ENCODE peak calls at places on chromosomes 1 and 21, in four cellular contexts. One of them, this sample, is unnamed.

GRCh38 chr1:159250817-159251216 is 46.1 kb downstream of the ACKR1 start:
- DNase-seq in fibroblast of lung: no peak
- DNase-seq in RWPE2: no peak
- DNase-seq in CD4-positive, alpha-beta memory T cell: no peak
- DNase-seq in this sample: no peak

GRCh38 chr1:153790996-153791855 is 16.0 kb downstream of the SLC27A3 start:
- DNase-seq in fibroblast of lung: peak
- DNase-seq in CD4-positive, alpha-beta memory T cell: no peak
- DNase-seq in RWPE2: no peak
- DNase-seq in this sample: no peak

GRCh38 chr1:226542623-226543103 is 5.9 kb upstream of the STUM start:
- DNase-seq in CD4-positive, alpha-beta memory T cell: no peak
- DNase-seq in fibroblast of lung: no peak
- DNase-seq in RWPE2: no peak
- DNase-seq in this sample: no peak

GRCh38 chr1:209567788-209568187 is 15.7 kb upstream of the CAMK1G start:
- DNase-seq in RWPE2: peak
- DNase-seq in CD4-positive, alpha-beta memory T cell: no peak
- DNase-seq in fibroblast of lung: peak
- DNase-seq in this sample: no peak

GRCh38 chr1:242870944-242871343 is 346.4 kb upstream of the PLD5 start:
- DNase-seq in CD4-positive, alpha-beta memory T cell: no peak
- DNase-seq in RWPE2: no peak
- DNase-seq in fibroblast of lung: no peak
- DNase-seq in this sample: no peak

GRCh38 chr1:27300341-27301051 is 21.5 kb upstream of the TMEM222 start:
- DNase-seq in fibroblast of lung: peak
- DNase-seq in CD4-positive, alpha-beta memory T cell: peak
- DNase-seq in RWPE2: peak
- DNase-seq in this sample: peak

GRCh38 chr1:47710075-47711071 is 272.5 kb downstream of the FOXD2 start:
- DNase-seq in RWPE2: no peak
- DNase-seq in CD4-positive, alpha-beta memory T cell: peak
- DNase-seq in fibroblast of lung: peak
- DNase-seq in this sample: peak

GRCh38 chr21:37914211-37914900 is 1.9 kb downstream of the KCNJ6 start:
- DNase-seq in CD4-positive, alpha-beta memory T cell: no peak
- DNase-seq in fibroblast of lung: peak
- DNase-seq in RWPE2: no peak
- DNase-seq in this sample: no peak

GRCh38 chr1:47389735-47390134 is 26.4 kb upstream of the FOXE3 start:
- DNase-seq in RWPE2: no peak
- DNase-seq in CD4-positive, alpha-beta memory T cell: no peak
- DNase-seq in fibroblast of lung: no peak
- DNase-seq in this sample: no peak

GRCh38 chr1:153488731-153489130 is 28.3 kb upstream of the S100A7 start:
- DNase-seq in fibroblast of lung: peak
- DNase-seq in CD4-positive, alpha-beta memory T cell: no peak
- DNase-seq in RWPE2: no peak
- DNase-seq in this sample: no peak

GRCh38 chr1:29333008-29333407 is 96.7 kb downstream of the PTPRU start:
- DNase-seq in fibroblast of lung: no peak
- DNase-seq in RWPE2: no peak
- DNase-seq in CD4-positive, alpha-beta memory T cell: no peak
- DNase-seq in this sample: no peak

GRCh38 chr1:239763850-239764249 is 327.8 kb upstream of the FMN2 start:
- DNase-seq in fibroblast of lung: no peak
- DNase-seq in RWPE2: no peak
- DNase-seq in CD4-positive, alpha-beta memory T cell: no peak
- DNase-seq in this sample: no peak

GRCh38 chr1:183954496-183954895 is 83.0 kb downstream of the COLGALT2 start:
- DNase-seq in CD4-positive, alpha-beta memory T cell: no peak
- DNase-seq in fibroblast of lung: no peak
- DNase-seq in RWPE2: no peak
- DNase-seq in this sample: no peak

GRCh38 chr1:222233441-222234180 is 314.3 kb downstream of the HHIPL2 start:
- DNase-seq in RWPE2: no peak
- DNase-seq in CD4-positive, alpha-beta memory T cell: no peak
- DNase-seq in fibroblast of lung: peak
- DNase-seq in this sample: no peak

GRCh38 chr1:178438432-178438831 is 58.3 kb downstream of the CLEC20A start:
- DNase-seq in CD4-positive, alpha-beta memory T cell: no peak
- DNase-seq in RWPE2: no peak
- DNase-seq in fibroblast of lung: peak
- DNase-seq in this sample: no peak

GRCh38 chr1:150619576-150620509 is 9.6 kb downstream of the ENSA start:
- DNase-seq in CD4-positive, alpha-beta memory T cell: no peak
- DNase-seq in fibroblast of lung: peak
- DNase-seq in RWPE2: no peak
- DNase-seq in this sample: no peak

GRCh38 chr1:151133339-151133761 is 13.1 kb downstream of the SEMA6C start:
- DNase-seq in CD4-positive, alpha-beta memory T cell: no peak
- DNase-seq in fibroblast of lung: no peak
- DNase-seq in RWPE2: no peak
- DNase-seq in this sample: no peak

GRCh38 chr21:21163904-21164303 is 165.7 kb downstream of the NCAM2 start:
- DNase-seq in CD4-positive, alpha-beta memory T cell: peak
- DNase-seq in RWPE2: no peak
- DNase-seq in fibroblast of lung: peak
- DNase-seq in this sample: no peak

GRCh38 chr1:6958407-6958806 is 173.2 kb downstream of the CAMTA1 start:
- DNase-seq in RWPE2: no peak
- DNase-seq in fibroblast of lung: no peak
- DNase-seq in CD4-positive, alpha-beta memory T cell: no peak
- DNase-seq in this sample: no peak

GRCh38 chr1:6329392-6329791 is 64.2 kb downstream of the ACOT7 start:
- DNase-seq in CD4-positive, alpha-beta memory T cell: no peak
- DNase-seq in fibroblast of lung: peak
- DNase-seq in RWPE2: no peak
- DNase-seq in this sample: no peak

GRCh38 chr1:107706181-107706580 is 258.8 kb downstream of the VAV3 start:
- DNase-seq in CD4-positive, alpha-beta memory T cell: no peak
- DNase-seq in RWPE2: no peak
- DNase-seq in fibroblast of lung: no peak
- DNase-seq in this sample: no peak

GRCh38 chr1:183719976-183720497 is 66.9 kb upstream of the APOBEC4 start:
- DNase-seq in fibroblast of lung: no peak
- DNase-seq in CD4-positive, alpha-beta memory T cell: no peak
- DNase-seq in RWPE2: no peak
- DNase-seq in this sample: no peak

GRCh38 chr1:154840557-154841176 is 29.4 kb downstream of the KCNN3 start:
- DNase-seq in fibroblast of lung: peak
- DNase-seq in CD4-positive, alpha-beta memory T cell: no peak
- DNase-seq in RWPE2: no peak
- DNase-seq in this sample: no peak

GRCh38 chr1:42260376-42261078 is 74.5 kb downstream of the FOXJ3 start:
- DNase-seq in CD4-positive, alpha-beta memory T cell: no peak
- DNase-seq in RWPE2: no peak
- DNase-seq in fibroblast of lung: no peak
- DNase-seq in this sample: no peak

GRCh38 chr21:32136546-32136945 is 142.3 kb downstream of the MIS18A start:
- DNase-seq in fibroblast of lung: no peak
- DNase-seq in RWPE2: no peak
- DNase-seq in CD4-positive, alpha-beta memory T cell: no peak
- DNase-seq in this sample: no peak

DNA sequence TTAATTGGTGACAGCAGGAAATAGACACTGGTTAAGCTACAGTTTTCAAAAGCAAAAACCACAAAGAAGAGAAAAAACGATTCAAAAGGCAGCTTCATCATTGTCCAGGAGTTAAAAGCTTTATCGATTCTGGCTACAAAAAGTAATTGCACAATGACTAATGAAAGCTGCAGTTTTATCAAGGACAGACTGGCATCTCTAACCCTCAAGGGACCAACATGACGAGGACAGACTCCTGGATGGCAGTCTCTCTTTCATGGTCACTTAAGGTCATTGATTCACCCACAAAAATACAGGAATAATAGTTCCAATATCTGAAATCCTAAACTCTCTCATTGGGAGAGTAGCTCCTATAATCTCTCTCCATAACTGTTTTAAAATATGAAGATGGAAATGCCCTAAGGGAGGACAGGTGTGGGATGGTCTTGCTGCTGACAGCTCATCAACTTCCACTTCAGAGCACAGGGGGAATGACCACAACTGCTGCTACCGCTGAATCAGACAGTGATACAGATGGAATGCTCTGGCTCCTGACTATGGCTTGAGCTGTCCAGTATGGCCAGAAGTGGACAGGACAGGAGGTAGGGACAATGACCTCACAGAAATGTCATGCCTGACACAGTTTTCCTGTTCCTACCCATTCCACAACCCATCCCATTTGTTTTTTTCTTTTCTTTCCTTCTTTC is 17.4 kb upstream of the CPLANE2 start:
- DNase-seq in CD4-positive, alpha-beta memory T cell: no peak
- DNase-seq in RWPE2: no peak
- DNase-seq in fibroblast of lung: peak
- DNase-seq in this sample: no peak
- H3K27ac ChIP-seq in CD4-positive, alpha-beta memory T cell: no peak
- H3K27ac ChIP-seq in RWPE2: no peak
- H3K27ac ChIP-seq in fibroblast of lung: no peak
- H3K27ac ChIP-seq in this sample: no peak

GRCh38 chr1:2587860-2588571 is 1.4 kb downstream of the PRXL2B start:
- DNase-seq in CD4-positive, alpha-beta memory T cell: no peak
- DNase-seq in RWPE2: no peak
- DNase-seq in fibroblast of lung: no peak
- DNase-seq in this sample: no peak
- H3K4me3 ChIP-seq in CD4-positive, alpha-beta memory T cell: peak
- H3K4me3 ChIP-seq in RWPE2: no peak
- H3K4me3 ChIP-seq in fibroblast of lung: peak
- H3K4me3 ChIP-seq in this sample: peak

GRCh38 chr1:115139381-115139780 is 50.1 kb upstream of the TSPAN2 start:
- DNase-seq in CD4-positive, alpha-beta memory T cell: no peak
- DNase-seq in fibroblast of lung: no peak
- DNase-seq in RWPE2: no peak
- DNase-seq in this sample: no peak
- H3K27ac ChIP-seq in CD4-positive, alpha-beta memory T cell: no peak
- H3K27ac ChIP-seq in fibroblast of lung: peak
- H3K27ac ChIP-seq in RWPE2: no peak
- H3K27ac ChIP-seq in this sample: no peak

GRCh38 chr1:54645806-54646676 is 4.5 kb downstream of the MROH7 start:
- DNase-seq in fibroblast of lung: no peak
- DNase-seq in RWPE2: no peak
- DNase-seq in CD4-positive, alpha-beta memory T cell: no peak
- DNase-seq in this sample: no peak
- H3K4me3 ChIP-seq in fibroblast of lung: no peak
- H3K4me3 ChIP-seq in RWPE2: no peak
- H3K4me3 ChIP-seq in CD4-positive, alpha-beta memory T cell: no peak
- H3K4me3 ChIP-seq in this sample: no peak

GRCh38 chr21:45290948-45291612 is 3.4 kb upstream of the POFUT2 start:
- DNase-seq in RWPE2: no peak
- DNase-seq in CD4-positive, alpha-beta memory T cell: no peak
- DNase-seq in fibroblast of lung: peak
- DNase-seq in this sample: no peak

GRCh38 chr21:45293214-45293725 is 5.6 kb upstream of the POFUT2 start:
- DNase-seq in CD4-positive, alpha-beta memory T cell: no peak
- DNase-seq in RWPE2: no peak
- DNase-seq in fibroblast of lung: no peak
- DNase-seq in this sample: no peak

GRCh38 chr21:45289655-45290515 is 2.2 kb upstream of the POFUT2 start:
- DNase-seq in CD4-positive, alpha-beta memory T cell: no peak
- DNase-seq in fibroblast of lung: peak
- DNase-seq in RWPE2: peak
- DNase-seq in this sample: no peak

GRCh38 chr21:45292399-45293213 is 4.9 kb upstream of the POFUT2 start:
- DNase-seq in RWPE2: peak
- DNase-seq in CD4-positive, alpha-beta memory T cell: peak
- DNase-seq in fibroblast of lung: peak
- DNase-seq in this sample: peak

DNA sequence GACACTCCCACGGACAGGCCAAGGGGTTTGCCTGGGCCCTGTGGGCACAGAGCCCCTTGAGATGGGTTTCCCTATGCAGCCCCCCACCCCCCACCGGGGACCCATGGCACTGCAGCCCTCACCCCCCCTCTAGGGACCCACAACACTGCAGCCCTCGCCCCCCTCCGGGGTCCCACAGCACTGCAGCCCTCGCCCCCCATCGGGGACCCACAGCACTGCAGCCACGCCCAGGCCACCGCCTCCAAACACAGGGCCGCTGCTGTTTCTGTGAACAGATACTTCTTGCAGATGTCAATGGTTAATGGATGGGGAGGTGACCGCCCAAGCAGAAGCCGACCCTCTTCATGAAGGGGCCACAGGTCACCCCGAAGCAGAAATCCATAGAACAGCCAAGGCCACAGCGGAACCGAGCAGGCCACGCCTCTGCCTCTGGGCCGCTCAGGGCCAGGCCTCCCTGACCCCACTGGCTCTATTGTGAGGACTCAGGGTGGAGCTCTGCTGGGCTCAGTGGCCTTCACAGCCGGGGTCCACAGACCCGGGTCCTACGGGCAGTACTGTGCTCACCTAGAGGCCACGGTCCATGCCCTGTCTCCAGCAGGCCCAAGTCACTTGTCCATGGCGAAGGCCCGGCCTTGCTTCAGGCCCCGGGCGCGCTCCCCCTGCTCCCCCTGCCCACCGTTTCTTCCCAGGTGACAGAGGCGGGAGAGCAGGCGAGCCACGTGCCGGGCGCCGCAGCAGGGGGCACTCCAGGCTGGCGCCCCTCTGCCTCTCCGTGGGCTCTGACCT is 4.1 kb upstream of the POFUT2 start:
- DNase-seq in CD4-positive, alpha-beta memory T cell: no peak
- DNase-seq in fibroblast of lung: no peak
- DNase-seq in RWPE2: peak
- DNase-seq in this sample: no peak
- H3K27ac ChIP-seq in CD4-positive, alpha-beta memory T cell: no peak
- H3K27ac ChIP-seq in fibroblast of lung: peak
- H3K27ac ChIP-seq in RWPE2: no peak
- H3K27ac ChIP-seq in this sample: peak

GRCh38 chr1:236605030-236605806 is 902 bp upstream of the HEATR1 start:
- DNase-seq in fibroblast of lung: no peak
- DNase-seq in RWPE2: no peak
- DNase-seq in CD4-positive, alpha-beta memory T cell: no peak
- DNase-seq in this sample: no peak
- H3K4me3 ChIP-seq in fibroblast of lung: peak
- H3K4me3 ChIP-seq in RWPE2: peak
- H3K4me3 ChIP-seq in CD4-positive, alpha-beta memory T cell: peak
- H3K4me3 ChIP-seq in this sample: peak

GRCh38 chr1:25818569-25818968 is 1.2 kb upstream of the MTFR1L start:
- DNase-seq in fibroblast of lung: no peak
- DNase-seq in RWPE2: no peak
- DNase-seq in CD4-positive, alpha-beta memory T cell: no peak
- DNase-seq in this sample: no peak
- H3K27ac ChIP-seq in fibroblast of lung: no peak
- H3K27ac ChIP-seq in RWPE2: peak
- H3K27ac ChIP-seq in CD4-positive, alpha-beta memory T cell: no peak
- H3K27ac ChIP-seq in this sample: peak

GRCh38 chr21:41845310-41846032 is 33.7 kb downstream of the PRDM15 start:
- DNase-seq in RWPE2: no peak
- DNase-seq in fibroblast of lung: peak
- DNase-seq in CD4-positive, alpha-beta memory T cell: no peak
- DNase-seq in this sample: no peak
- H3K4me3 ChIP-seq in RWPE2: no peak
- H3K4me3 ChIP-seq in fibroblast of lung: no peak
- H3K4me3 ChIP-seq in CD4-positive, alpha-beta memory T cell: no peak
- H3K4me3 ChIP-seq in this sample: no peak

This sample was measured in naive thymus-derived CD4-positive, alpha-beta T cell.